ENCODE peak calls at places on chromosomes 1 and 21, in six cellular contexts. One of them, this sample, is unnamed.

GRCh38 chr1:56532359-56532696 is 47.0 kb downstream of the PLPP3 start:
- DNase-seq in amniotic epithelial cell: no peak
- DNase-seq in mucosa of descending colon: no peak
- DNase-seq in GM03348: peak; percentile 36
- DNase-seq in EH: peak; percentile 46
- DNase-seq in kidney glomerular epithelial cell: no peak
- DNase-seq in this sample: no peak

GRCh38 chr21:41879190-41879998 is at the start of gene PRDM15:
- DNase-seq in amniotic epithelial cell: peak; percentile 83
- DNase-seq in mucosa of descending colon: peak; percentile 84
- DNase-seq in GM03348: peak; percentile 92
- DNase-seq in EH: peak; percentile 78
- DNase-seq in kidney glomerular epithelial cell: peak; percentile 50
- DNase-seq in this sample: peak; percentile 90

GRCh38 chr1:174815036-174815435 is 184.7 kb upstream of the CACYBP start:
- DNase-seq in amniotic epithelial cell: peak; percentile 28
- DNase-seq in mucosa of descending colon: no peak
- DNase-seq in GM03348: peak; percentile 17
- DNase-seq in EH: peak; percentile 41
- DNase-seq in kidney glomerular epithelial cell: peak; percentile 42
- DNase-seq in this sample: peak; percentile 75

GRCh38 chr1:7192453-7192852 is 407.2 kb downstream of the CAMTA1 start:
- DNase-seq in amniotic epithelial cell: no peak
- DNase-seq in mucosa of descending colon: no peak
- DNase-seq in GM03348: no peak
- DNase-seq in EH: no peak
- DNase-seq in kidney glomerular epithelial cell: no peak
- DNase-seq in this sample: no peak

GRCh38 chr1:12179111-12179519 is 12.3 kb downstream of the TNFRSF1B start:
- DNase-seq in amniotic epithelial cell: peak; percentile 51
- DNase-seq in mucosa of descending colon: no peak
- DNase-seq in GM03348: peak; percentile 39
- DNase-seq in EH: peak; percentile 75
- DNase-seq in kidney glomerular epithelial cell: no peak
- DNase-seq in this sample: no peak

GRCh38 chr1:229689273-229689672 is 63.2 kb downstream of the URB2 start:
- DNase-seq in amniotic epithelial cell: no peak
- DNase-seq in mucosa of descending colon: no peak
- DNase-seq in GM03348: no peak
- DNase-seq in EH: no peak
- DNase-seq in kidney glomerular epithelial cell: no peak
- DNase-seq in this sample: no peak

GRCh38 chr1:27672750-27673112 is 739 bp upstream of the IFI6 start:
- DNase-seq in amniotic epithelial cell: peak; percentile 20
- DNase-seq in mucosa of descending colon: no peak
- DNase-seq in GM03348: peak; percentile 52
- DNase-seq in EH: peak; percentile 67
- DNase-seq in kidney glomerular epithelial cell: peak; percentile 21
- DNase-seq in this sample: peak; percentile 52

GRCh38 chr1:23838401-23838866 is 13.2 kb upstream of the HMGCL start:
- DNase-seq in amniotic epithelial cell: peak; percentile 21
- DNase-seq in mucosa of descending colon: peak; percentile 70
- DNase-seq in GM03348: peak; percentile 84
- DNase-seq in EH: peak; percentile 59
- DNase-seq in kidney glomerular epithelial cell: peak; percentile 18
- DNase-seq in this sample: peak; percentile 72

GRCh38 chr1:46471885-46472502 is 17.6 kb upstream of the DMBX1 start:
- DNase-seq in amniotic epithelial cell: no peak
- DNase-seq in mucosa of descending colon: no peak
- DNase-seq in GM03348: no peak
- DNase-seq in EH: no peak
- DNase-seq in kidney glomerular epithelial cell: no peak
- DNase-seq in this sample: no peak

GRCh38 chr1:154590756-154591155 is 17.2 kb downstream of the ADAR start:
- DNase-seq in amniotic epithelial cell: no peak
- DNase-seq in mucosa of descending colon: no peak
- DNase-seq in GM03348: no peak
- DNase-seq in EH: no peak
- DNase-seq in kidney glomerular epithelial cell: no peak
- DNase-seq in this sample: no peak

GRCh38 chr1:177701654-177702353 is 268.1 kb downstream of the SEC16B start:
- DNase-seq in amniotic epithelial cell: no peak
- DNase-seq in mucosa of descending colon: no peak
- DNase-seq in GM03348: no peak
- DNase-seq in EH: no peak
- DNase-seq in kidney glomerular epithelial cell: no peak
- DNase-seq in this sample: no peak

GRCh38 chr1:13730751-13731482 is 30.9 kb downstream of the PRDM2 start:
- DNase-seq in amniotic epithelial cell: no peak
- DNase-seq in mucosa of descending colon: peak; percentile 75
- DNase-seq in GM03348: peak; percentile 29
- DNase-seq in EH: no peak
- DNase-seq in kidney glomerular epithelial cell: peak; percentile 65
- DNase-seq in this sample: no peak

GRCh38 chr1:192496369-192497056 is 79.1 kb upstream of the RGS1 start:
- DNase-seq in amniotic epithelial cell: no peak
- DNase-seq in mucosa of descending colon: no peak
- DNase-seq in GM03348: no peak
- DNase-seq in EH: no peak
- DNase-seq in kidney glomerular epithelial cell: no peak
- DNase-seq in this sample: no peak

GRCh38 chr1:24925082-24925779 is 4.8 kb downstream of the RUNX3 start:
- DNase-seq in amniotic epithelial cell: no peak
- DNase-seq in mucosa of descending colon: peak; percentile 26
- DNase-seq in GM03348: no peak
- DNase-seq in EH: no peak
- DNase-seq in kidney glomerular epithelial cell: no peak
- DNase-seq in this sample: no peak

GRCh38 chr1:247681288-247681897 is 1.9 kb upstream of the OR13G1 start:
- DNase-seq in amniotic epithelial cell: peak; percentile 22
- DNase-seq in mucosa of descending colon: peak; percentile 71
- DNase-seq in GM03348: peak; percentile 23
- DNase-seq in EH: no peak
- DNase-seq in kidney glomerular epithelial cell: peak; percentile 35
- DNase-seq in this sample: peak; percentile 49

GRCh38 chr1:41515131-41515678 is 30.7 kb upstream of the EDN2 start:
- DNase-seq in amniotic epithelial cell: no peak
- DNase-seq in mucosa of descending colon: peak; percentile 68
- DNase-seq in GM03348: no peak
- DNase-seq in EH: no peak
- DNase-seq in kidney glomerular epithelial cell: no peak
- DNase-seq in this sample: no peak

GRCh38 chr1:63893976-63894375 is 120.2 kb downstream of the ROR1 start:
- DNase-seq in amniotic epithelial cell: no peak
- DNase-seq in mucosa of descending colon: no peak
- DNase-seq in GM03348: no peak
- DNase-seq in EH: no peak
- DNase-seq in kidney glomerular epithelial cell: peak; percentile 39
- DNase-seq in this sample: no peak

GRCh38 chr1:56645663-56646330 is 683 bp downstream of the PRKAA2 start:
- DNase-seq in amniotic epithelial cell: no peak
- DNase-seq in mucosa of descending colon: peak; percentile 27
- DNase-seq in GM03348: peak; percentile 3
- DNase-seq in EH: no peak
- DNase-seq in kidney glomerular epithelial cell: peak; percentile 49
- DNase-seq in this sample: peak; percentile 33

GRCh38 chr1:226813671-226814591 is 56.5 kb upstream of the PSEN2 start:
- DNase-seq in amniotic epithelial cell: no peak
- DNase-seq in mucosa of descending colon: no peak
- DNase-seq in GM03348: no peak
- DNase-seq in EH: no peak
- DNase-seq in kidney glomerular epithelial cell: no peak
- DNase-seq in this sample: no peak

GRCh38 chr1:112711041-112711440 is 4.1 kb downstream of the PPM1J start:
- DNase-seq in amniotic epithelial cell: no peak
- DNase-seq in mucosa of descending colon: no peak
- DNase-seq in GM03348: no peak
- DNase-seq in EH: no peak
- DNase-seq in kidney glomerular epithelial cell: no peak
- DNase-seq in this sample: no peak

GRCh38 chr21:45570826-45571601 is 28.8 kb upstream of the SLC19A1 start:
- DNase-seq in amniotic epithelial cell: peak; percentile 85
- DNase-seq in mucosa of descending colon: no peak
- DNase-seq in GM03348: peak; percentile 80
- DNase-seq in EH: peak; percentile 88
- DNase-seq in kidney glomerular epithelial cell: no peak
- DNase-seq in this sample: peak; percentile 71

GRCh38 chr1:94299627-94300552 is 62.5 kb upstream of the ARHGAP29 start:
- DNase-seq in amniotic epithelial cell: peak; percentile 63
- DNase-seq in mucosa of descending colon: no peak
- DNase-seq in GM03348: peak; percentile 39
- DNase-seq in EH: peak; percentile 72
- DNase-seq in kidney glomerular epithelial cell: peak; percentile 98
- DNase-seq in this sample: peak; percentile 71

GRCh38 chr1:39827201-39827600 is 38.5 kb upstream of the BMP8B start:
- DNase-seq in amniotic epithelial cell: peak; percentile 67
- DNase-seq in mucosa of descending colon: peak; percentile 33
- DNase-seq in GM03348: no peak
- DNase-seq in EH: no peak
- DNase-seq in kidney glomerular epithelial cell: no peak
- DNase-seq in this sample: no peak

GRCh38 chr1:221740941-221741363 is 937 bp downstream of the DUSP10 start:
- DNase-seq in amniotic epithelial cell: no peak
- DNase-seq in mucosa of descending colon: peak; percentile 27
- DNase-seq in GM03348: no peak
- DNase-seq in EH: no peak
- DNase-seq in kidney glomerular epithelial cell: no peak
- DNase-seq in this sample: peak; percentile 48

GRCh38 chr1:165144757-165145397 is 211.6 kb downstream of the LMX1A start:
- DNase-seq in amniotic epithelial cell: peak; percentile 34
- DNase-seq in mucosa of descending colon: peak; percentile 69
- DNase-seq in GM03348: peak; percentile 81
- DNase-seq in EH: peak; percentile 63
- DNase-seq in kidney glomerular epithelial cell: peak; percentile 16
- DNase-seq in this sample: peak; percentile 69